ENCODE peak calls at places on chromosomes 1 and 21, in seven cellular contexts. T is WTC11, M is neural crest cell, E is activated B cell treated with CpG ODN at 0.5 μM for 24 hours, G is AG09319, X is heart left ventricle, D is IMR-90. Q is an unnamed sample.

GRCh38 chr1:206505702-206506375 is 1.5 kb upstream of the RASSF5 start:
- DNase-seq in T (no peak), M (no peak), E (no peak), G (no peak), X (no peak), D (peak; percentile 54), Q (no peak)

GRCh38 chr1:97160796-97161195 is 439.2 kb downstream of the PTBP2 start:
- DNase-seq in T (no peak), M (no peak), E (no peak), G (peak; percentile 7), X (no peak), D (peak; percentile 17), Q (no peak)

GRCh38 chr1:161427733-161428516 is 60.2 kb upstream of the CFAP126 start:
- DNase-seq in T (peak; percentile 69), M (peak; percentile 28), E (no peak), G (no peak), X (no peak), D (peak; percentile 68), Q (peak; percentile 26)

GRCh38 chr1:244998717-244999346 is 134.5 kb upstream of the HNRNPU start:
- DNase-seq in T (no peak), M (no peak), E (no peak), G (no peak), X (no peak), D (no peak), Q (no peak)

GRCh38 chr21:45741691-45742090 is 98.2 kb downstream of the PCBP3 start:
- DNase-seq in T (no peak), M (no peak), E (no peak), G (no peak), X (no peak), D (peak; percentile 10), Q (no peak)

GRCh38 chr1:161209790-161210409 is 5.2 kb upstream of the FCER1G start:
- DNase-seq in T (peak; percentile 91), M (peak; percentile 73), E (peak; percentile 52), G (no peak), X (peak; percentile 76), D (peak; percentile 67), Q (peak; percentile 64)

GRCh38 chr21:45403133-45403824 is 1.7 kb upstream of the COL18A1 start:
- DNase-seq in T (no peak), M (no peak), E (no peak), G (no peak), X (no peak), D (no peak), Q (peak; percentile 75)

GRCh38 chr1:24868016-24868875 is 61.8 kb downstream of the RUNX3 start:
- DNase-seq in T (no peak), M (no peak), E (no peak), G (no peak), X (no peak), D (no peak), Q (no peak)

GRCh38 chr1:226123591-226124471 is 61.3 kb downstream of the H3-3A start:
- DNase-seq in T (no peak), M (no peak), E (no peak), G (no peak), X (no peak), D (peak; percentile 17), Q (peak; percentile 73)

GRCh38 chr21:41444703-41445464 is 18.8 kb downstream of the MX1 start:
- DNase-seq in T (no peak), M (no peak), E (no peak), G (no peak), X (no peak), D (no peak), Q (no peak)

GRCh38 chr1:8267307-8267706 is 50.6 kb upstream of the SLC45A1 start:
- DNase-seq in T (peak; percentile 22), M (no peak), E (no peak), G (no peak), X (no peak), D (no peak), Q (no peak)

GRCh38 chr1:156053770-156054499 is at the start of gene UBQLN4:
- DNase-seq in T (peak; percentile 87), M (peak; percentile 81), E (peak; percentile 86), G (peak; percentile 70), X (peak; percentile 91), D (peak; percentile 81), Q (peak; percentile 53)

GRCh38 chr1:53091841-53092645 is 30.0 kb downstream of the PODN start:
- DNase-seq in T (no peak), M (no peak), E (no peak), G (no peak), X (peak; percentile 70), D (no peak), Q (no peak)

GRCh38 chr1:43545686-43546387 is 15.2 kb downstream of the PTPRF start:
- DNase-seq in T (peak; percentile 98), M (peak; percentile 90), E (no peak), G (no peak), X (no peak), D (no peak), Q (peak; percentile 41)

GRCh38 chr1:39269791-39270342 is 65.4 kb downstream of the MACF1 start:
- DNase-seq in T (no peak), M (no peak), E (peak; percentile 26), G (peak; percentile 44), X (no peak), D (peak; percentile 82), Q (no peak)

GRCh38 chr1:230422221-230422981 is 3.7 kb downstream of the PGBD5 start:
- DNase-seq in T (no peak), M (no peak), E (no peak), G (no peak), X (no peak), D (no peak), Q (no peak)

GRCh38 chr1:22860414-22860800 is 112.3 kb downstream of the LACTBL1 start:
- DNase-seq in T (no peak), M (no peak), E (no peak), G (no peak), X (no peak), D (no peak), Q (no peak)

DNA sequence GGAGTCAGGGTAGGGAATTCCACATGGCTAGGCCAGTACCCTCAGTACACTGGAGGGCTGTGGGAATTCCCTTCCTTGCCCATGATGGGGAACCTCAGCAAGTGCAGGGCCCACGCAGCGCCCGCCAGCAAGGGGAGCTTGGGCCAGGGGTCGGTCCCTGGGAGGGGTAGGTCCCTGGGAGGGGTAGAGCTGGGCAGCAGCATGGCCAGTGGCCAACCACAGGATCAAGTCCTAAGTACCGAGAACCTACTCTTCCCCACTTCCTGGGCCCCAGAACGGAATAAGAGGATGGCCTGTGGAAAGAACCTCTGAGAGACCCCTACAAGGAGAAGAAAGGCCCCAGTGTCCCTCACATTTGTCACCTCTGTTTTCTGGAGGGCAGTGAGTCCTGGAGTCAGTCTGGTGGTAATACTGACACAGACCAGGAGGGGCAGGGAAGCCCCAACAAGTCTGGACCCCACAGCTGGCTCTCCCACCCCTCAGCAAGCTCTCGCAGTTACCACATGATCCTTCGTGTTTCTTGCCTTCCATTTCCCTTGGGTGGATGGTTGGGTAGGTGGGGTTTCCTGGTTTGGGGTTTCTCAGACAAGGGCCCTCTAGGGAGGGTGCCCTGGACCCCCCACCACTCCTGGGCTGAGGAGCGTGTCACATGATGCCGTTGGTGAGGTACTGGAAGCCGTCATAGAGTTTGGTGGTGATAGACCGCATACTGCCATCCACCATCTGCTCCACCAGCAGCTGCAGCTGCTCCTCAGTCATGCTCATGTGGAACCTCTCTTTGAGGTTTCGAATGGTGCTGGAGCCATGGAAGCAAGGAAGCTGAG is 10.3 kb downstream of the ZNF687 start:
- DNase-seq in T (no peak), M (no peak), E (no peak), G (no peak), X (no peak), D (no peak), Q (no peak)
- TF ChIP-seq CTCF in T (no peak), M (no peak), E (no peak), G (no peak), X (no peak), D (no peak), Q (no peak)

GRCh38 chr1:58839147-58839795 is 55.4 kb upstream of the JUN start:
- DNase-seq in T (no peak), M (no peak), E (no peak), G (no peak), X (no peak), D (no peak), Q (no peak)

GRCh38 chr1:58844176-58844575 is 60.3 kb upstream of the JUN start:
- DNase-seq in T (no peak), M (no peak), E (no peak), G (peak; percentile 3), X (no peak), D (peak; percentile 75), Q (peak; percentile 59)

GRCh38 chr1:58839871-58840835 is 56.3 kb upstream of the JUN start:
- DNase-seq in T (no peak), M (no peak), E (no peak), G (peak; percentile 69), X (no peak), D (peak; percentile 56), Q (peak; percentile 56)

GRCh38 chr1:58842941-58843340 is 59.1 kb upstream of the JUN start:
- DNase-seq in T (no peak), M (no peak), E (no peak), G (no peak), X (no peak), D (no peak), Q (no peak)

GRCh38 chr1:58841455-58841854 is 57.6 kb upstream of the JUN start:
- DNase-seq in T (peak; percentile 30), M (no peak), E (no peak), G (no peak), X (no peak), D (no peak), Q (no peak)
- TF ChIP-seq CTCF in T (peak; percentile 55), M (peak; percentile 44), E (no peak), G (peak; percentile 6), X (peak; percentile 13), D (peak; percentile 16), Q (peak; percentile 37)

DNA sequence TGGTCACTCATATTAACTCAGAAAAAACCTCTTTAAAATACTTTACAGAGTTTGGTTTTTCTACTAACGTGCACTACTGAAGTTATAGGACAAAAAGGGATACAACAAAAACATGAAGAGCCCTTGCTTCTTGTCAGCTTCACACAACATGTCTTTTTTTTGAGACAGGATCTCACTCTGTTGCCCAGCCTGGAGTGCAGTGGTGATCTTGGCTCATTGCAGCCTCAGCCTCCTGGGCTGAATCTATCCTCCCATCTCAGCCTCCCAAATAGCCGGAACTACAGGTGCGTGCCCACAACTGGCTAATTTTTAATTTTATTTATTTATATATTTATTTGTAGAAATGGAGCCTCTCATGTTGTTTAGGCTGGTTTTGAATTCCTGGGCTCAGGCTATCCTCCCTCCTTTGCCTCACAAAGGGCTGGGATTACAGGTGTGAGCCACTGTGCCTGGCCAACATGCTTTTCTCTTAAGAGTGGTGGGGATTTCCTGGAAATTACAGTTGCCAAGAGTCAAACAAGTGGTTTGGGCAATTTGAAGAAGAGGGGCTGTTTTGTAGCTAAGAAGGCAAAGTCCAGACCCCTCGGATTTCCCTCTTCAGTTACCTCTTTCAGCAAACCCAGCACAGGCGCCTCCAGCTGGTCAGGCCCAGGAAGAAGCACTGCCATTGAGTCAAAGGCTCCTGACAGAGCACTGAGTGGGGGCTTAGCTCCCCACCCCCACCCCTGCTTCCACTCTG is 6.4 kb upstream of the SMPDL3B start:
- DNase-seq in T (peak; percentile 34), M (no peak), E (no peak), G (no peak), X (no peak), D (no peak), Q (no peak)
- TF ChIP-seq CTCF in T (no peak), M (no peak), E (no peak), G (no peak), X (no peak), D (no peak), Q (no peak)

DNA sequence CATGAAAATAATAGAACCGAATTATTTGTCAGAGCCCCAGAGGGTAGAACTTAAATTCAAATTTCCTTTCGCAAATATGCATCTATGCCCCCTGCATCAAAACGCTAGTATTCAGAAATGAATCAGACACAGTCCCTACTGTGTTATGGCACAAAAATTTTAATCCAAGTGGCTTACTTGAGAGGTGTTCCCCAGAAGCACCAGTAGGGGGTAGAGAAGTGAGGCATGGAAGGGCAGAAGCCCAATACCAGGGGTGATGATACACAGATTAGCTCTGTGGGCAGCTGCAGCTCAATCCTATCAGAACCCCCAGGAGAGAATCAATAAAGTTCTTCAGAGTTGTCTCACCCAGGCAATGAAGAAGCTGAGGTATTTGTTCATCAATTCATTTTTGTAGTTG is 342.2 kb downstream of the OMA1 start:
- DNase-seq in T (peak; percentile 14), M (no peak), E (no peak), G (no peak), X (no peak), D (no peak), Q (peak; percentile 4)
- TF ChIP-seq CTCF in T (peak; percentile 48), M (peak; percentile 40), E (no peak), G (no peak), X (no peak), D (peak; percentile 12), Q (no peak)

Q was measured in bronchial epithelial cell.